ENCODE peak calls at places on chromosome 21, in six cellular contexts. Y, P, C, L, O and M are unnamed samples.

GRCh38 chr21:37220981-37221664 is 46.0 kb downstream of the VPS26C start:
- DNase-seq in L (peak; percentile 94), P (peak; percentile 94), O (no peak), C (peak; percentile 94), Y (peak; percentile 95), M (peak; percentile 66)

GRCh38 chr21:15441999-15442398 is 287.8 kb upstream of the USP25 start:
- DNase-seq in C (no peak), P (no peak), Y (no peak), L (no peak), O (no peak), M (no peak)

GRCh38 chr21:15063081-15063820 is 1.5 kb downstream of the NRIP1 start:
- DNase-seq in L (peak; percentile 40), P (no peak), O (no peak), Y (no peak), C (peak; percentile 48), M (no peak)

GRCh38 chr21:27451116-27451515 is 484.2 kb upstream of the ADAMTS5 start:
- DNase-seq in P (no peak), L (no peak), O (no peak), Y (no peak), C (no peak), M (no peak)

GRCh38 chr21:39348355-39349210 is at the start of gene HMGN1:
- DNase-seq in Y (peak; percentile 90), C (peak; percentile 93), L (peak; percentile 94), O (no peak), P (peak; percentile 91), M (peak; percentile 51)

GRCh38 chr21:35011681-35012080 is 37.4 kb downstream of the RUNX1 start:
- DNase-seq in C (peak; percentile 48), L (no peak), O (no peak), Y (no peak), P (no peak), M (peak; percentile 48)

GRCh38 chr21:33406493-33406892 is 3.3 kb downstream of the IFNGR2 start:
- DNase-seq in O (no peak), C (no peak), Y (no peak), L (no peak), P (no peak), M (no peak)

GRCh38 chr21:33543505-33544129 is 779 bp downstream of the SON start:
- DNase-seq in L (no peak), P (peak; percentile 83), O (no peak), Y (peak; percentile 69), C (no peak), M (no peak)

GRCh38 chr21:38386967-38387366 is 111.3 kb downstream of the ERG start:
- DNase-seq in L (no peak), O (no peak), Y (no peak), C (peak; percentile 58), P (no peak), M (peak; percentile 22)

GRCh38 chr21:32073190-32073589 is 200.4 kb downstream of the HUNK start:
- DNase-seq in Y (no peak), O (no peak), C (no peak), P (no peak), L (no peak), M (no peak)

GRCh38 chr21:36551731-36552457 is 72.0 kb upstream of the CLDN14 start:
- DNase-seq in Y (no peak), O (peak; percentile 81), P (no peak), C (peak; percentile 16), L (peak; percentile 73), M (no peak)

GRCh38 chr21:44421901-44422840 is 33.1 kb upstream of the LRRC3 start:
- DNase-seq in Y (peak; percentile 2), C (no peak), O (no peak), P (peak; percentile 28), L (no peak), M (no peak)

GRCh38 chr21:38841472-38841871 is 35.7 kb downstream of the ETS2 start:
- DNase-seq in C (no peak), L (no peak), O (no peak), P (no peak), Y (no peak), M (no peak)

GRCh38 chr21:34992736-34993135 is 56.4 kb downstream of the RUNX1 start:
- DNase-seq in C (peak; percentile 77), L (peak; percentile 73), O (no peak), P (no peak), Y (peak; percentile 24), M (no peak)

GRCh38 chr21:44321846-44322450 is 17.2 kb downstream of the CFAP410 start:
- DNase-seq in C (no peak), P (no peak), O (no peak), Y (no peak), L (no peak), M (no peak)

GRCh38 chr21:26522704-26523103 is 50.4 kb downstream of the CYYR1 start:
- DNase-seq in P (no peak), Y (no peak), C (no peak), L (no peak), O (no peak), M (no peak)

GRCh38 chr21:21921410-21922232 is 923.4 kb downstream of the NCAM2 start:
- DNase-seq in Y (no peak), O (no peak), C (peak; percentile 62), P (no peak), L (peak; percentile 50), M (no peak)

GRCh38 chr21:15455819-15456462 is 273.8 kb upstream of the USP25 start:
- DNase-seq in O (no peak), P (no peak), L (no peak), Y (no peak), C (no peak), M (no peak)

GRCh38 chr21:33158654-33159053 is 71.1 kb upstream of the IFNAR2 start:
- DNase-seq in C (no peak), L (no peak), Y (no peak), O (no peak), P (no peak), M (no peak)

GRCh38 chr21:34819357-34819999 is 150.7 kb downstream of the CLIC6 start:
- DNase-seq in P (no peak), Y (no peak), C (no peak), L (no peak), O (no peak), M (no peak)

GRCh38 chr21:19684328-19684727 is 1280.7 kb upstream of the TMPRSS15 start:
- DNase-seq in P (peak; percentile 32), O (no peak), Y (no peak), C (no peak), L (no peak), M (no peak)

GRCh38 chr21:32682696-32683474 is 44.9 kb downstream of the SYNJ1 start:
- DNase-seq in L (no peak), O (no peak), C (no peak), P (no peak), Y (no peak), M (no peak)

GRCh38 chr21:44700101-44701022 is 3.4 kb downstream of the KRTAP10-12 start:
- DNase-seq in O (no peak), C (no peak), L (no peak), Y (no peak), P (no peak), M (no peak)

GRCh38 chr21:26982767-26983166 is 15.9 kb upstream of the ADAMTS5 start:
- DNase-seq in Y (peak; percentile 13), P (no peak), L (peak; percentile 10), C (peak; percentile 26), O (no peak), M (no peak)

GRCh38 chr21:16534408-16535099 is 804.8 kb downstream of the USP25 start:
- DNase-seq in L (peak; percentile 96), P (peak; percentile 56), Y (peak; percentile 68), O (no peak), C (peak; percentile 82), M (no peak)

GRCh38 chr21:16536661-16537359 is 807.0 kb downstream of the USP25 start:
- DNase-seq in L (peak; percentile 64), O (no peak), C (peak; percentile 49), Y (no peak), P (no peak), M (no peak)

GRCh38 chr21:16532841-16533240 is 803.1 kb downstream of the USP25 start:
- DNase-seq in L (peak; percentile 60), C (peak; percentile 60), Y (no peak), P (no peak), O (no peak), M (no peak)

GRCh38 chr21:16535100-16535418 is 805.3 kb downstream of the USP25 start:
- DNase-seq in C (peak; percentile 86), P (peak; percentile 59), O (no peak), Y (peak; percentile 81), L (peak; percentile 96), M (peak; percentile 14)

DNA sequence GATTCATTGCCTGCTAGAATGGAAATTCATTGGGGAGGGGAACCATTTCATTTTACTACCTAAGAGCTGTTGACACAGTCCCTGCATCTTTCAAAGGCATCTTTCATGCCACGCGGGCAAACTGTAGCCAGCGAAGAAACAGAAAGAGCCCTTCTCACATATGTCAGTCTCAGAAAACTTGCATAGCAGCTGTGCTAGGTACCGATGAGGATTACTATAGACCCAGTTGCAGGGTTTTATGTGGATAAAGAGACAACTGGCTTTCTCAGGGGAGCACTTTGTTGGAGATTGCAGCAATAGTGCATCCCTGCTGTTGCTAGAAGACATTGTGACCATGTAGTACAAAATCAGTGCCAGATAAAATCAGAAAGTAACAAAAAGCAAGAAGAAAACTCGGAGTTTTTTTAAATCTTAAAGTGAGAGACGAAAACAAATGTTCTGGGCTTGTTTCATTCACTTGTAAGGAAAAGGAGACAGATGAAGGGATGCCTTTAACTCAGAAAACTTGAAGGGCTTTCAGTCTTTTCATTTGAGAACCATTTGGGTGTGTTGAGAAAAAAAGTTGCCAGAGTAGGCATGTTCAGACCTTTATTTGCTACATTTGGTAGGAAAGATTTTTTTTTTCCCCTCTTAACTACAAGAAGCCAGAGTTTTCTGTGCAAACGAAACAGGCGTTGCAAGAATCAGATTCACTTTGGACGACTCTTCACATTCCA is 804.1 kb downstream of the USP25 start:
- DNase-seq in O (no peak), L (no peak), Y (no peak), P (no peak), C (no peak), M (no peak)
- H3K4me3 ChIP-seq in O (no peak overlapping the region), L (no peak overlapping the region), Y (peak overlapping the region; percentile 5), P (no peak overlapping the region), C (peak overlapping the region; percentile 43), M (no peak overlapping the region)

DNA sequence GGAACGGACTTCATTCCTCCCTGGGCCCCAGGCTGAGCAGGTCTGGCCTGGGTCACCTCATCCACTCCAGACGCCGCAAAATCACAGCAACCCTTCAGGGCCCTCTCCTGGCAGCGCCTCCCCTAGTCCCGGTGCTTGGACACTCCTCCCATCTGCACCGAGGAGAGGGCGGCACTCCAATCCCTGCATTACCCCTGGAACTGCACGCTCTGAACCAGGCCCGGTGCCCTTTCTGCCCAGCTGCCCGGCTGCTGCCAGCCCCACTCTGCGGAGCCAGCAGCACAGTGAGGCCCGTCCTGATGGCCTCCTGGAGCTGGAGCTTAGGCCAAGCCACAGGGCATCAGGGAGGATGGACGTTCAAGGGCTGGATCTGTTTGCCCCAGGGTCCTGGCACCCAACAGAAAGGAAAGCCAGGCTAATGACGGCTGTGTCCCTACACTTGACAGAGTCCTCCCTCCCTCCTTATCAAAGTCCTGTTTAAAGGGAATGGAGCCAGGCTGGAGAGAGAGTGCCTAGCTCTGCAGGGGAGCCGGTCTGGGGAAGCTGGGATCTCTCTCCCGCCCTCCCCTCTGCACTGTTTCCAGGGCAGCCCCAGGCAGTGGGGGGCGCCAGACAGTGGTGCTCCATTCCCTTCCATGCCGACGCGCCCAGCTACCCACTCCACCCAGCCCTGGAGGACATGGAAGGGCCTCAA is 12.7 kb downstream of the COL6A2 start:
- DNase-seq in P (peak; percentile 38), Y (peak; percentile 4), L (no peak), C (no peak), O (no peak), M (no peak)
- TF ChIP-seq CTCF in P (no peak), Y (no peak), L (no peak), C (peak; percentile 34), O (no peak), M (no peak)

GRCh38 chr21:17514124-17514481 is 1.3 kb downstream of the CXADR start:
- DNase-seq in L (no peak), Y (no peak), C (peak; percentile 49), P (no peak), O (no peak), M (peak; percentile 43)
- H3K4me3 ChIP-seq in L (peak overlapping the region; percentile 95), Y (peak overlapping the region; percentile 50), C (peak overlapping the region; percentile 76), P (peak overlapping the region; percentile 76), O (no peak overlapping the region), M (peak overlapping the region; percentile 89)

GRCh38 chr21:42255825-42256224 is 36.9 kb downstream of the ABCG1 start:
- DNase-seq in Y (no peak), O (no peak), P (no peak), C (no peak), L (no peak), M (no peak)
- TF ChIP-seq CTCF in Y (no peak), O (no peak), P (no peak), C (peak; percentile 4), L (no peak), M (peak; percentile 11)